ENCODE peak calls at places on chromosome 16, in five cellular contexts. N is AG10803; Y is stimulated activated CD4-positive, alpha-beta T cell treated with anti-CD3 and anti-CD28 coated beads, Interleukin-1b, Interleukin-23, amount 100 ng/mL, for 4 hours; G is NCI-H774; E is fibroblast of mammary gland. K is an unnamed sample.

GRCh38 chr16:12141073-12141472 is 164.5 kb downstream of the SNX29 start:
- DNase-seq in N (no peak), Y (no peak), G (no peak), E (no peak), K (no peak)

GRCh38 chr16:59210955-59211541 is 476.9 kb upstream of the GOT2 start:
- DNase-seq in N (peak; percentile 64), Y (no peak), G (no peak), E (peak; percentile 21), K (no peak)

GRCh38 chr16:9135797-9136196 is 44.4 kb downstream of the HAPSTR1 start:
- DNase-seq in N (no peak), Y (no peak), G (no peak), E (no peak), K (no peak)

GRCh38 chr16:74449470-74449869 is 28.2 kb upstream of the CLEC18B start:
- DNase-seq in N (no peak), Y (no peak), G (no peak), E (peak; percentile 94), K (no peak)

GRCh38 chr16:8936421-8936820 is 27.3 kb downstream of the USP7 start:
- DNase-seq in N (no peak), Y (peak; percentile 69), G (no peak), E (peak; percentile 54), K (no peak)

GRCh38 chr16:56667581-56668571 is at the start of gene MT1G:
- DNase-seq in N (no peak), Y (no peak), G (peak; percentile 33), E (no peak), K (peak; percentile 85)

GRCh38 chr16:75011634-75012307 is 12.9 kb downstream of the ZNRF1 start:
- DNase-seq in N (peak; percentile 86), Y (peak; percentile 34), G (no peak), E (peak; percentile 93), K (no peak)

GRCh38 chr16:71479420-71479819 is 9.7 kb downstream of the ZNF19 start:
- DNase-seq in N (no peak), Y (no peak), G (no peak), E (peak; percentile 50), K (no peak)

GRCh38 chr16:69916445-69916844 is 34.7 kb upstream of the CLEC18A start:
- DNase-seq in N (no peak), Y (no peak), G (no peak), E (no peak), K (no peak)

GRCh38 chr16:81686391-81687182 is 92.5 kb upstream of the PLCG2 start:
- DNase-seq in N (no peak), Y (no peak), G (no peak), E (no peak), K (no peak)

GRCh38 chr16:4435668-4436067 is 10.0 kb downstream of the DNAJA3 start:
- DNase-seq in N (peak; percentile 28), Y (no peak), G (no peak), E (peak; percentile 31), K (no peak)

GRCh38 chr16:85708338-85708737 is 19.6 kb upstream of the GINS2 start:
- DNase-seq in N (no peak), Y (no peak), G (no peak), E (no peak), K (no peak)

GRCh38 chr16:9077001-9077809 is 14.2 kb upstream of the HAPSTR1 start:
- DNase-seq in N (peak; percentile 74), Y (no peak), G (no peak), E (peak; percentile 66), K (no peak)

GRCh38 chr16:49280861-49281331 is 742 bp downstream of the CBLN1 start:
- DNase-seq in N (no peak), Y (no peak), G (no peak), E (no peak), K (no peak)

GRCh38 chr16:65070831-65071230 is 51.0 kb downstream of the CDH11 start:
- DNase-seq in N (peak; percentile 93), Y (no peak), G (peak; percentile 45), E (peak; percentile 100), K (peak; percentile 81)

GRCh38 chr16:70527315-70527996 is 3.8 kb downstream of the SF3B3 start:
- DNase-seq in N (no peak), Y (no peak), G (no peak), E (no peak), K (no peak)

GRCh38 chr16:86088287-86088686 is 189.3 kb downstream of the IRF8 start:
- DNase-seq in N (no peak), Y (no peak), G (no peak), E (no peak), K (peak; percentile 5)

GRCh38 chr16:87195190-87195589 is 122.0 kb downstream of the C16orf95 start:
- DNase-seq in N (no peak), Y (no peak), G (no peak), E (no peak), K (no peak)

GRCh38 chr16:31348578-31348977 is 6.4 kb upstream of the ITGAX start:
- DNase-seq in N (no peak), Y (no peak), G (no peak), E (no peak), K (peak; percentile 32)

GRCh38 chr16:608019-608418 is 18.2 kb downstream of the RAB40C start:
- DNase-seq in N (no peak), Y (no peak), G (no peak), E (no peak), K (no peak)

GRCh38 chr16:16176328-16176727 is 47.0 kb downstream of the ABCC6 start:
- DNase-seq in N (no peak), Y (no peak), G (no peak), E (no peak), K (no peak)

GRCh38 chr16:84851192-84852127 is 31.7 kb downstream of the CRISPLD2 start:
- DNase-seq in N (peak; percentile 44), Y (no peak), G (peak; percentile 28), E (peak; percentile 97), K (no peak)

GRCh38 chr16:68380676-68381362 is 67.5 kb downstream of the SMPD3 start:
- DNase-seq in N (no peak), Y (no peak), G (no peak), E (no peak), K (peak; percentile 9)

GRCh38 chr16:82761236-82761635 is 134.5 kb downstream of the CDH13 start:
- DNase-seq in N (peak; percentile 74), Y (no peak), G (no peak), E (peak; percentile 81), K (peak; percentile 93)

GRCh38 chr16:57530104-57530522 is 6.3 kb downstream of the CCDC102A start:
- DNase-seq in N (peak; percentile 38), Y (peak; percentile 67), G (no peak), E (peak; percentile 48), K (peak; percentile 79)

GRCh38 chr16:24781256-24781655 is 51.8 kb downstream of the TNRC6A start:
- DNase-seq in N (no peak), Y (no peak), G (no peak), E (no peak), K (no peak)

GRCh38 chr16:15032547-15033308 is 23.1 kb downstream of the NTAN1 start:
- DNase-seq in N (no peak), Y (no peak), G (no peak), E (no peak), K (no peak)

GRCh38 chr16:89615596-89616090 is 2.2 kb downstream of the DPEP1 start:
- DNase-seq in N (no peak), Y (peak; percentile 27), G (no peak), E (no peak), K (no peak)

GRCh38 chr16:59213952-59214351 is 479.8 kb upstream of the GOT2 start:
- DNase-seq in N (no peak), Y (no peak), G (no peak), E (no peak), K (no peak)

GRCh38 chr16:80792031-80792430 is 12.4 kb downstream of the CDYL2 start:
- DNase-seq in N (no peak), Y (no peak), G (no peak), E (no peak), K (no peak)

K was measured in aorta.